ENCODE peak calls at places on chromosomes 5 and 9, in nine cellular contexts. K, D, I, W, S, B, U, H and M are unnamed samples.
A peak's percentile ranks its signal among the peaks of the same experiment; 100 is the strongest.

GRCh38 chr9:135703726-135704125 is 1.7 kb downstream of the KCNT1 start:
- DNase-seq in I (no peak), H (no peak), U (no peak), B (no peak), S (no peak), D (no peak), K (no peak), W (no peak), M (no peak)

GRCh38 chr9:36320457-36320856 is 62.2 kb upstream of the GNE start:
- DNase-seq in I (no peak), D (no peak), B (no peak), S (no peak), K (no peak), W (peak; percentile 18), H (no peak), U (no peak), M (no peak)

GRCh38 chr5:175252234-175252805 is 191.7 kb downstream of the DRD1 start:
- DNase-seq in D (peak; percentile 2), I (no peak), B (no peak), W (no peak), K (no peak), S (no peak), H (no peak), U (no peak), M (no peak)

GRCh38 chr5:124156408-124157027 is 589.9 kb downstream of the ZNF608 start:
- DNase-seq in D (peak; percentile 35), W (peak; percentile 80), B (no peak), H (no peak), U (no peak), I (no peak), K (peak; percentile 19), S (no peak), M (no peak)

GRCh38 chr9:27383524-27383923 is 86.6 kb upstream of the EQTN start:
- DNase-seq in W (no peak), K (no peak), D (no peak), U (no peak), S (no peak), B (no peak), H (peak; percentile 7), I (no peak), M (no peak)

GRCh38 chr5:1009359-1010180 is 968 bp downstream of the NKD2 start:
- DNase-seq in K (no peak), U (no peak), I (peak; percentile 56), W (no peak), B (peak; percentile 8), S (no peak), D (no peak), H (no peak), M (no peak)

GRCh38 chr5:111072949-111073682 is 1.6 kb downstream of the TSLP start:
- DNase-seq in B (peak; percentile 48), D (no peak), H (no peak), I (peak; percentile 66), U (peak; percentile 35), S (peak; percentile 39), W (no peak), K (no peak), M (peak; percentile 17)

GRCh38 chr9:127930298-127931091 is at the start of gene PIP5KL1:
- DNase-seq in D (peak; percentile 87), I (peak; percentile 90), S (peak; percentile 53), W (peak; percentile 69), B (peak; percentile 78), H (peak; percentile 54), K (peak; percentile 90), U (peak; percentile 87), M (peak; percentile 56)

GRCh38 chr9:87725900-87726709 is at the start of gene CTSL:
- DNase-seq in W (peak; percentile 78), I (peak; percentile 95), B (peak; percentile 91), H (no peak), D (peak; percentile 77), S (peak; percentile 29), U (peak; percentile 70), K (peak; percentile 81), M (peak; percentile 77)

GRCh38 chr5:122581629-122582028 is 193.3 kb upstream of the SNX2 start:
- DNase-seq in W (peak; percentile 68), K (peak; percentile 22), U (no peak), I (no peak), H (no peak), D (no peak), B (no peak), S (no peak), M (no peak)

GRCh38 chr9:114988962-114989599 is 58.7 kb upstream of the TNFSF8 start:
- DNase-seq in W (peak; percentile 23), S (no peak), H (no peak), U (no peak), I (no peak), K (peak; percentile 46), B (no peak), D (peak; percentile 10), M (peak; percentile 69)

GRCh38 chr5:110169461-110169860 is 479.7 kb downstream of the MAN2A1 start:
- DNase-seq in I (no peak), H (no peak), B (no peak), W (no peak), U (no peak), K (no peak), D (no peak), S (no peak), M (no peak)

GRCh38 chr5:42940853-42941252 is 99.3 kb downstream of the ANXA2R start:
- DNase-seq in H (no peak), B (no peak), W (no peak), S (no peak), D (no peak), U (no peak), K (no peak), I (no peak), M (no peak)

GRCh38 chr5:143653256-143653655 is 158.7 kb upstream of the HMHB1 start:
- DNase-seq in I (no peak), H (no peak), U (no peak), W (no peak), K (peak; percentile 13), D (no peak), B (no peak), S (no peak), M (no peak)